ENCODE peak calls at places on chromosome 9, in seven cellular contexts. F, A, G, Y, Z, B and O are unnamed samples.

GRCh38 chr9:93674580-93675335 is 98.4 kb downstream of the PHF2 start:
- DNase-seq in F (no peak), Y (no peak), Z (no peak), G (no peak), A (peak), B (no peak), O (no peak)

GRCh38 chr9:94783121-94783664 is 56.7 kb downstream of the AOPEP start:
- DNase-seq in F (no peak), Z (peak), G (no peak), B (peak), Y (peak), A (peak), O (no peak)

GRCh38 chr9:27654629-27655285 is 81.5 kb upstream of the C9orf72 start:
- DNase-seq in Z (no peak), Y (no peak), B (no peak), F (no peak), G (no peak), A (no peak), O (no peak)

GRCh38 chr9:124410321-124410913 is 4.8 kb downstream of the PSMB7 start:
- DNase-seq in Y (no peak), F (no peak), G (no peak), A (no peak), B (peak), Z (no peak), O (no peak)

GRCh38 chr9:126334626-126335621 is 8.3 kb downstream of the MVB12B start:
- DNase-seq in F (no peak), Z (peak), A (peak), B (peak), G (no peak), Y (no peak), O (no peak)

GRCh38 chr9:81849631-81850259 is 78.5 kb upstream of the SPATA31D4 start:
- DNase-seq in G (no peak), Z (no peak), B (no peak), F (no peak), A (no peak), Y (no peak), O (no peak)

GRCh38 chr9:94656190-94656589 is 16.9 kb upstream of the FBP1 start:
- DNase-seq in G (peak), B (peak), A (no peak), F (peak), Z (no peak), Y (peak), O (no peak)

GRCh38 chr9:81430727-81431126 is 258.6 kb downstream of the TLE1 start:
- DNase-seq in Z (no peak), B (no peak), G (no peak), A (no peak), F (no peak), Y (no peak), O (no peak)

GRCh38 chr9:132559711-132560110 is 22.7 kb upstream of the BARHL1 start:
- DNase-seq in B (no peak), Y (no peak), Z (no peak), F (no peak), G (no peak), A (no peak), O (no peak)

GRCh38 chr9:98328770-98329169 is 73.3 kb upstream of the TBC1D2 start:
- DNase-seq in B (no peak), Y (no peak), G (no peak), A (no peak), F (no peak), Z (no peak), O (no peak)

GRCh38 chr9:98862936-98863335 is 55.5 kb downstream of the GALNT12 start:
- DNase-seq in A (no peak), G (no peak), Z (no peak), F (no peak), Y (no peak), B (no peak), O (no peak)

GRCh38 chr9:69949396-69949795 is 94.3 kb upstream of the MAMDC2 start:
- DNase-seq in F (no peak), Y (no peak), Z (no peak), B (peak), G (no peak), A (no peak), O (no peak)

GRCh38 chr9:122897969-122898368 is 7.2 kb downstream of the RC3H2 start:
- DNase-seq in F (no peak), A (no peak), G (no peak), Z (no peak), Y (no peak), B (no peak), O (no peak)

GRCh38 chr9:115362101-115362500 is 244.1 kb upstream of the TNC start:
- DNase-seq in Z (no peak), G (no peak), F (no peak), Y (no peak), B (no peak), A (no peak), O (no peak)

GRCh38 chr9:122291458-122291857 is 26.8 kb downstream of the MRRF start:
- DNase-seq in G (no peak), Y (no peak), B (no peak), F (no peak), A (no peak), Z (no peak), O (no peak)

GRCh38 chr9:119009253-119009652 is 360.0 kb downstream of the BRINP1 start:
- DNase-seq in B (no peak), Z (no peak), G (no peak), F (no peak), Y (no peak), A (no peak), O (no peak)

GRCh38 chr9:69976165-69976564 is 67.5 kb upstream of the MAMDC2 start:
- DNase-seq in Z (peak), Y (no peak), G (no peak), F (no peak), A (no peak), B (peak), O (no peak)

GRCh38 chr9:136372561-136373299 is 739 bp downstream of the CARD9 start:
- DNase-seq in B (peak), G (no peak), A (no peak), Z (peak), Y (peak), F (peak), O (no peak)

GRCh38 chr9:98356326-98356725 is 100.9 kb upstream of the TBC1D2 start:
- DNase-seq in Z (no peak), F (no peak), G (no peak), A (no peak), B (peak), Y (no peak), O (no peak)

GRCh38 chr9:70340572-70340971 is 73.9 kb downstream of the KLF9 start:
- DNase-seq in Z (no peak), G (no peak), A (no peak), Y (no peak), F (no peak), B (peak), O (no peak)

GRCh38 chr9:135794057-135794335 is 92.0 kb downstream of the KCNT1 start:
- DNase-seq in G (no peak), F (no peak), A (no peak), Z (no peak), Y (no peak), B (no peak), O (no peak)

GRCh38 chr9:108272350-108272899 is 583.4 kb downstream of the ACTL7B start:
- DNase-seq in Z (no peak), A (peak), G (no peak), Y (no peak), B (peak), F (no peak), O (no peak)

GRCh38 chr9:93673271-93673843 is 97.0 kb downstream of the PHF2 start:
- DNase-seq in B (peak), F (no peak), A (peak), G (no peak), Y (no peak), Z (no peak), O (no peak)

GRCh38 chr9:125538092-125538473 is 168.9 kb downstream of the MAPKAP1 start:
- DNase-seq in A (no peak), F (no peak), G (no peak), Y (no peak), Z (peak), B (peak), O (no peak)

GRCh38 chr9:26260238-26260637 is 582.0 kb upstream of the TUSC1 start:
- DNase-seq in G (no peak), Y (no peak), A (no peak), B (peak), Z (no peak), F (no peak), O (no peak)

GRCh38 chr9:13427587-13427986 is 148.1 kb upstream of the MPDZ start:
- DNase-seq in Y (no peak), B (peak), G (peak), A (peak), F (no peak), Z (no peak), O (no peak)

GRCh38 chr9:34493972-34494535 is 28.7 kb downstream of the ENHO start:
- DNase-seq in A (no peak), F (no peak), G (no peak), B (peak), Z (no peak), Y (peak), O (no peak)

GRCh38 chr9:132965478-132965877 is 13.0 kb upstream of the GFI1B start:
- DNase-seq in G (no peak), F (no peak), A (no peak), B (no peak), Y (no peak), Z (no peak), O (no peak)

GRCh38 chr9:118651511-118651910 is 717.7 kb downstream of the BRINP1 start:
- DNase-seq in B (no peak), A (no peak), Z (no peak), G (no peak), F (no peak), Y (no peak), O (no peak)

GRCh38 chr9:95509851-95510529 is 6.8 kb downstream of the PTCH1 start:
- DNase-seq in F (no peak), Z (no peak), A (no peak), G (no peak), Y (peak), B (peak), O (no peak)

GRCh38 chr9:91421022-91421765 is 2.4 kb downstream of the NFIL3 start:
- DNase-seq in Z (no peak), A (peak), Y (peak), G (no peak), F (no peak), B (peak), O (no peak)

GRCh38 chr9:86707932-86708510 is 239.3 kb downstream of the GAS1 start:
- DNase-seq in A (no peak), G (no peak), Y (no peak), F (no peak), Z (no peak), B (no peak), O (no peak)

GRCh38 chr9:107587175-107587963 is 97.8 kb upstream of the KLF4 start:
- DNase-seq in B (no peak), Y (no peak), F (no peak), Z (no peak), G (no peak), A (no peak), O (no peak)

GRCh38 chr9:132745911-132746709 is 75.8 kb downstream of the GTF3C4 start:
- DNase-seq in Y (peak), Z (no peak), B (no peak), G (no peak), F (no peak), A (peak), O (no peak)